ENCODE peak calls at places on chromosomes 1 and 21, in five cellular contexts. H, S, D, T and O are unnamed samples.

GRCh38 chr1:223712184-223712855 is at the start of gene CAPN2:
- DNase-seq in H (no peak), S (peak; percentile 84), D (no peak), T (no peak), O (peak; percentile 86)

GRCh38 chr1:21337931-21338567 is 47.8 kb upstream of the ECE1 start:
- DNase-seq in H (no peak), S (no peak), D (no peak), T (no peak), O (peak; percentile 93)

GRCh38 chr1:233598891-233599541 is 14.9 kb upstream of the KCNK1 start:
- DNase-seq in H (peak; percentile 76), S (no peak), D (no peak), T (no peak), O (no peak)

GRCh38 chr21:35226302-35226701 is 177.2 kb upstream of the RUNX1 start:
- DNase-seq in H (no peak), S (no peak), D (peak; percentile 24), T (no peak), O (peak; percentile 75)

GRCh38 chr1:3992103-3992556 is 92.1 kb upstream of the C1orf174 start:
- DNase-seq in H (peak; percentile 5), S (no peak), D (no peak), T (peak; percentile 13), O (peak; percentile 1)

GRCh38 chr1:245153645-245154428 is 948 bp upstream of the KIF26B start:
- DNase-seq in H (no peak), S (peak; percentile 46), D (no peak), T (no peak), O (no peak)

GRCh38 chr1:194476872-194477271 is 1290.5 kb upstream of the B3GALT2 start:
- DNase-seq in H (no peak), S (no peak), D (no peak), T (no peak), O (peak; percentile 21)

GRCh38 chr1:197774691-197775281 is 494 bp downstream of the DENND1B start:
- DNase-seq in H (no peak), S (peak; percentile 33), D (peak; percentile 3), T (no peak), O (peak; percentile 41)

GRCh38 chr1:36389960-36390359 is 4.2 kb upstream of the STK40 start:
- DNase-seq in H (no peak), S (no peak), D (no peak), T (no peak), O (no peak)

GRCh38 chr21:16377857-16378256 is 648.1 kb downstream of the USP25 start:
- DNase-seq in H (no peak), S (no peak), D (no peak), T (no peak), O (no peak)
- TF ChIP-seq CEBPB in H (no peak), S (no peak), D (no peak), T (no peak), O (no peak)

DNA sequence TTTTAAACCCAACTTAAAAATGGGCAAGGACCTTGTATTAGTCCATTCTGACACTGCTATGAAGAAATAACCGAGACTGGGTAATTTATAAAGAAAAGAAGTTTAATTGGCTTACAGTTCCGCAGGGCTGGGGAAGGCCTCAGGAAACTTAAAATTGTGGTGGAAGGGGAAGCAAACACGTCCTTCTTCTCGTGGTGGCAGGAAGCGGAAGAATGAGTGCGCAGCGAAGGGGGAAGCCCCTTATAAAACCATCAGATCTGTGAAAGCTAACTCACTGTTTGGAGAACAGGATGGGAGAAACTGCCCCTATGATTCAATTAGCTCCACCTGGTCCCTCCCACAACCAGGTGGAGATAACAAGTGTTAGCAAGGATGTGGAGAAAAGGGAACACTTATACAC is 237.7 kb downstream of the SEC16B start:
- DNase-seq in H (no peak), S (no peak), D (no peak), T (no peak), O (no peak)
- TF ChIP-seq CEBPB in H (no peak), S (no peak), D (no peak), T (no peak), O (no peak)

GRCh38 chr21:27320868-27321267 is 354.0 kb upstream of the ADAMTS5 start:
- DNase-seq in H (no peak), S (no peak), D (no peak), T (no peak), O (no peak)
- TF ChIP-seq CEBPB in H (no peak), S (no peak), D (no peak), T (no peak), O (no peak)

GRCh38 chr1:221099747-221100146 is 220.5 kb downstream of the HLX start:
- DNase-seq in H (no peak), S (no peak), D (no peak), T (no peak), O (no peak)

GRCh38 chr1:221098462-221099406 is 219.5 kb downstream of the HLX start:
- DNase-seq in H (no peak), S (no peak), D (no peak), T (no peak), O (peak; percentile 15)

GRCh38 chr1:221102206-221102605 is 223.0 kb downstream of the HLX start:
- DNase-seq in H (no peak), S (no peak), D (no peak), T (no peak), O (no peak)

GRCh38 chr1:221101792-221102191 is 222.5 kb downstream of the HLX start:
- DNase-seq in H (no peak), S (no peak), D (no peak), T (no peak), O (peak; percentile 76)

GRCh38 chr1:221100196-221100950 is 221.1 kb downstream of the HLX start:
- DNase-seq in H (no peak), S (no peak), D (no peak), T (no peak), O (peak; percentile 86)
- TF ChIP-seq CEBPB in H (no peak), S (no peak), D (no peak), T (no peak), O (no peak)

DNA sequence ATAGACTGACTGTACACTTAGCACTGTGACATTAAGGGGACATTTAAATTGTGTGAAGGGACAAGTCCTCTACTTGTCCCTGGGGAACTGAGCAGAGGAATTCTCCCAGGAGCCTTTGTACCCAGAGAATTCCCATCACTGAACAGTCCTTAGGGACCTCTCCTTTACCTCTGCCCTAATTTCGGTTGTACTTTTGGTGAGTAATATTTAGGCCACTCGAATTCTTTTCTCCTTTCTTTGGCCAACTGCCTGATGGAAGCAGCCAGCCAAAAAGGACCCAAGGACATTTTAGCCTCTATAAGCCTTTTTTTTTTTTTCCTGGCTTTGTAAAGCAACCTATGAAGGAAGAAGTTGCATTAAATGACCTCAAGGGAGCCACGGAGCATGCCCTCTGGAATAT is 71.5 kb downstream of the NR5A2 start:
- DNase-seq in H (no peak), S (no peak), D (no peak), T (no peak), O (no peak)
- TF ChIP-seq CEBPB in H (no peak), S (no peak), D (no peak), T (no peak), O (no peak)